ENCODE peak calls at places on chromosomes 13 and 19, in six cellular contexts. One of them, this sample, is unnamed.

GRCh38 chr13:109779074-109779473 is 7.3 kb downstream of the IRS2 start:
- DNase-seq in HepG2: no peak
- DNase-seq in Panc1: no peak
- DNase-seq in cardiac muscle cell: no peak
- DNase-seq in CD8-positive, alpha-beta T cell: peak; percentile 27
- DNase-seq in kidney epithelial cell: no peak
- DNase-seq in this sample: no peak

GRCh38 chr13:79883216-79883615 is 402.3 kb downstream of the NDFIP2 start:
- DNase-seq in HepG2: no peak
- DNase-seq in Panc1: no peak
- DNase-seq in cardiac muscle cell: no peak
- DNase-seq in CD8-positive, alpha-beta T cell: no peak
- DNase-seq in kidney epithelial cell: no peak
- DNase-seq in this sample: no peak

GRCh38 chr19:50325310-50326100 is 3.7 kb downstream of the KCNC3 start:
- DNase-seq in HepG2: peak; percentile 84
- DNase-seq in Panc1: no peak
- DNase-seq in cardiac muscle cell: peak; percentile 70
- DNase-seq in CD8-positive, alpha-beta T cell: peak; percentile 52
- DNase-seq in kidney epithelial cell: no peak
- DNase-seq in this sample: no peak

GRCh38 chr13:25687622-25688225 is 315.9 kb downstream of the ATP8A2 start:
- DNase-seq in HepG2: no peak
- DNase-seq in Panc1: no peak
- DNase-seq in cardiac muscle cell: peak; percentile 23
- DNase-seq in CD8-positive, alpha-beta T cell: no peak
- DNase-seq in kidney epithelial cell: no peak
- DNase-seq in this sample: no peak

GRCh38 chr13:101013245-101013644 is 338.6 kb upstream of the TMTC4 start:
- DNase-seq in HepG2: no peak
- DNase-seq in Panc1: no peak
- DNase-seq in cardiac muscle cell: no peak
- DNase-seq in CD8-positive, alpha-beta T cell: no peak
- DNase-seq in kidney epithelial cell: no peak
- DNase-seq in this sample: no peak

GRCh38 chr19:51689751-51690358 is 3.3 kb upstream of the SPACA6 start:
- DNase-seq in HepG2: no peak
- DNase-seq in Panc1: no peak
- DNase-seq in cardiac muscle cell: peak; percentile 68
- DNase-seq in CD8-positive, alpha-beta T cell: no peak
- DNase-seq in kidney epithelial cell: no peak
- DNase-seq in this sample: no peak

GRCh38 chr13:39462456-39462855 is 140.5 kb downstream of the LHFPL6 start:
- DNase-seq in HepG2: no peak
- DNase-seq in Panc1: no peak
- DNase-seq in cardiac muscle cell: peak; percentile 69
- DNase-seq in CD8-positive, alpha-beta T cell: no peak
- DNase-seq in kidney epithelial cell: no peak
- DNase-seq in this sample: no peak

GRCh38 chr13:87536499-87536898 is 134.7 kb upstream of the SLITRK5 start:
- DNase-seq in HepG2: no peak
- DNase-seq in Panc1: no peak
- DNase-seq in cardiac muscle cell: no peak
- DNase-seq in CD8-positive, alpha-beta T cell: no peak
- DNase-seq in kidney epithelial cell: no peak
- DNase-seq in this sample: no peak

GRCh38 chr19:1854542-1855039 is 6.3 kb upstream of the REXO1 start:
- DNase-seq in HepG2: no peak
- DNase-seq in Panc1: no peak
- DNase-seq in cardiac muscle cell: no peak
- DNase-seq in CD8-positive, alpha-beta T cell: no peak
- DNase-seq in kidney epithelial cell: no peak
- DNase-seq in this sample: no peak

GRCh38 chr19:42254083-42254849 is 662 bp downstream of the ERF start:
- DNase-seq in HepG2: peak; percentile 76
- DNase-seq in Panc1: no peak
- DNase-seq in cardiac muscle cell: peak; percentile 66
- DNase-seq in CD8-positive, alpha-beta T cell: peak; percentile 73
- DNase-seq in kidney epithelial cell: no peak
- DNase-seq in this sample: no peak

GRCh38 chr19:17246681-17247425 is 1.1 kb upstream of the NR2F6 start:
- DNase-seq in HepG2: peak; percentile 80
- DNase-seq in Panc1: no peak
- DNase-seq in cardiac muscle cell: peak; percentile 29
- DNase-seq in CD8-positive, alpha-beta T cell: no peak
- DNase-seq in kidney epithelial cell: no peak
- DNase-seq in this sample: no peak

GRCh38 chr13:52348983-52349780 is 56.8 kb downstream of the THSD1 start:
- DNase-seq in HepG2: no peak
- DNase-seq in Panc1: peak; percentile 15
- DNase-seq in cardiac muscle cell: peak; percentile 46
- DNase-seq in CD8-positive, alpha-beta T cell: no peak
- DNase-seq in kidney epithelial cell: peak; percentile 92
- DNase-seq in this sample: peak; percentile 94

GRCh38 chr13:40558656-40559055 is 107.8 kb downstream of the FOXO1 start:
- DNase-seq in HepG2: no peak
- DNase-seq in Panc1: no peak
- DNase-seq in cardiac muscle cell: peak; percentile 58
- DNase-seq in CD8-positive, alpha-beta T cell: no peak
- DNase-seq in kidney epithelial cell: no peak
- DNase-seq in this sample: no peak

GRCh38 chr13:37617162-37617561 is 18.6 kb upstream of the POSTN start:
- DNase-seq in HepG2: no peak
- DNase-seq in Panc1: no peak
- DNase-seq in cardiac muscle cell: peak; percentile 85
- DNase-seq in CD8-positive, alpha-beta T cell: no peak
- DNase-seq in kidney epithelial cell: peak; percentile 91
- DNase-seq in this sample: peak; percentile 93

GRCh38 chr19:38543807-38544568 is 73.8 kb downstream of the MAP4K1 start:
- DNase-seq in HepG2: peak; percentile 79
- DNase-seq in Panc1: peak; percentile 95
- DNase-seq in cardiac muscle cell: peak; percentile 84
- DNase-seq in CD8-positive, alpha-beta T cell: no peak
- DNase-seq in kidney epithelial cell: peak; percentile 37
- DNase-seq in this sample: no peak

GRCh38 chr19:13051581-13052165 is 51.0 kb downstream of the LYL1 start:
- DNase-seq in HepG2: peak; percentile 54
- DNase-seq in Panc1: no peak
- DNase-seq in cardiac muscle cell: peak; percentile 67
- DNase-seq in CD8-positive, alpha-beta T cell: no peak
- DNase-seq in kidney epithelial cell: no peak
- DNase-seq in this sample: no peak

GRCh38 chr13:29758591-29759114 is 91.8 kb downstream of the UBL3 start:
- DNase-seq in HepG2: peak; percentile 5
- DNase-seq in Panc1: no peak
- DNase-seq in cardiac muscle cell: peak; percentile 40
- DNase-seq in CD8-positive, alpha-beta T cell: peak; percentile 10
- DNase-seq in kidney epithelial cell: no peak
- DNase-seq in this sample: no peak

GRCh38 chr13:67230774-67231480 is 791 bp upstream of the PCDH9 start:
- DNase-seq in HepG2: peak; percentile 9
- DNase-seq in Panc1: no peak
- DNase-seq in cardiac muscle cell: peak; percentile 79
- DNase-seq in CD8-positive, alpha-beta T cell: no peak
- DNase-seq in kidney epithelial cell: no peak
- DNase-seq in this sample: no peak

DNA sequence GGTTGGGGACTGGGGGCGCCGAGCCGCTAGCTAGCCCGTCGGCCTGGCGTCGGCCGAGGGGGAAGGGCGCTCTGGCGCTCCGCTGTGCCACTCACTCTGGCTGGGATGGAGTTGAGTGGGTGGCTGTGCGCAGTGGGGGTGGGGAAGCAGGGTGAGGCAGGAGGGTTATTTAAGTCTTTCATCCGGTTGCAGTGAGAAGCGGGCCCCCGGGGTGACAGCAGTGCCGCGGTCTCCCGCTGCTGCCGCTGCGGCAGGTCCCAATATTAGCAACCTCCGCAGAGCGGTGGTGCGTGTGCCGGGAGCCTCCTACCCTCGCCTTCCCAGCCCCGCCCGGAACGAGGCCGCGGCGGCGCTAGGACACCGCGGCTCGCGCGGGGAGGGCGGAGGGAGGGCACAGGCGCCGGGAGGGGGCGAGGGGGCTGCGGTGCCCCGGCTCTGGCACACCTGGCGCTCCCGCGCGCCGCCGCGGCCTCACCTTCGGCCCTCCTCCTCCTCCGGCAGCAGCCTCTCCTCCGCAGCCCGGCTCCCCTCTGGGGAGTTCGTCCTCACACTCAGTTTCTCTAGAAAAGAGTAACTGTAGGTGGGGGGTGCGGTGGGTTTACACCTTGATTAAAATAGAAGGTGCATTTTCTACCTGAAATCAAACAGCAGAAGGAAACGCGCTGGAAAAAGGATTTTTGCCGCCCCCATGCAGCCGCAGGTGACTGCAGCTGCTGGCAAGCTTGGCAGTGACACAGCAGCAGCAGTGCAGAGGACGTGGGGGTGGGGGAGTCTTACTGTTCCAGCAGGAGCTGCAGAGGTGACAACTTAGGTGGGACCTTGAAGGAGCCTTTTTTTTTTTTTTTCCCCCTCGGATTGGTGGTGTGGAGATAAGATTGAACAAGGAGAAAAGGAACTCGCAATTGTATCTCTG is 4.5 kb downstream of the FGF9 start:
- DNase-seq in HepG2: no peak
- DNase-seq in Panc1: no peak
- DNase-seq in cardiac muscle cell: no peak
- DNase-seq in CD8-positive, alpha-beta T cell: peak; percentile 33
- DNase-seq in kidney epithelial cell: no peak
- DNase-seq in this sample: no peak
- H3K4me3 ChIP-seq in HepG2: peak overlapping the region; percentile 11
- H3K4me3 ChIP-seq in Panc1: no peak overlapping the region
- H3K4me3 ChIP-seq in cardiac muscle cell: peak overlapping the region; percentile 73
- H3K4me3 ChIP-seq in CD8-positive, alpha-beta T cell: peak overlapping the region; percentile 50
- H3K4me3 ChIP-seq in kidney epithelial cell: peak overlapping the region; percentile 66
- H3K4me3 ChIP-seq in this sample: peak overlapping the region; percentile 72

GRCh38 chr19:24060687-24061356 is 26.2 kb upstream of the ZNF254 start:
- DNase-seq in HepG2: no peak
- DNase-seq in Panc1: no peak
- DNase-seq in cardiac muscle cell: no peak
- DNase-seq in CD8-positive, alpha-beta T cell: no peak
- DNase-seq in kidney epithelial cell: no peak
- DNase-seq in this sample: no peak
- H3K4me3 ChIP-seq in HepG2: no peak overlapping the region
- H3K4me3 ChIP-seq in Panc1: no peak overlapping the region
- H3K4me3 ChIP-seq in cardiac muscle cell: no peak overlapping the region
- H3K4me3 ChIP-seq in CD8-positive, alpha-beta T cell: no peak overlapping the region
- H3K4me3 ChIP-seq in kidney epithelial cell: no peak overlapping the region
- H3K4me3 ChIP-seq in this sample: no peak overlapping the region

DNA sequence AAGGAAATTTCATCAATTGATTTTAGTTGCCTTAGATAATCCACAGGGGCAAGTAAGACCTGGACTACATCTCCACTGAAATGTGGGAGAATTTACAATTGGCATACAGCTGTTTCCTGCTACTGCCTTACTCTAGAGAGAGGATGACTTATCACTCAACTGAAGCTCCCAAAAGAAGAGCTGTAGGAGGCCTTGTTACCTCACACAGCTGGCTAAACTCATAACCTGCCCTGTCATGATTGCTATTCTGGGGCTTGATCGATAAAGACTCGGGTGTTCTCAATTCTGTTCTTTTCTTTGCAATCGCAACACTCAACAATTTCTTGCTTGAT is 1396.4 kb downstream of the EFNB2 start:
- DNase-seq in HepG2: no peak
- DNase-seq in Panc1: no peak
- DNase-seq in cardiac muscle cell: no peak
- DNase-seq in CD8-positive, alpha-beta T cell: no peak
- DNase-seq in kidney epithelial cell: no peak
- DNase-seq in this sample: no peak
- H3K4me3 ChIP-seq in HepG2: no peak overlapping the region
- H3K4me3 ChIP-seq in Panc1: peak overlapping the region; percentile 57
- H3K4me3 ChIP-seq in cardiac muscle cell: no peak overlapping the region
- H3K4me3 ChIP-seq in CD8-positive, alpha-beta T cell: peak overlapping the region; percentile 73
- H3K4me3 ChIP-seq in kidney epithelial cell: no peak overlapping the region
- H3K4me3 ChIP-seq in this sample: no peak overlapping the region

DNA sequence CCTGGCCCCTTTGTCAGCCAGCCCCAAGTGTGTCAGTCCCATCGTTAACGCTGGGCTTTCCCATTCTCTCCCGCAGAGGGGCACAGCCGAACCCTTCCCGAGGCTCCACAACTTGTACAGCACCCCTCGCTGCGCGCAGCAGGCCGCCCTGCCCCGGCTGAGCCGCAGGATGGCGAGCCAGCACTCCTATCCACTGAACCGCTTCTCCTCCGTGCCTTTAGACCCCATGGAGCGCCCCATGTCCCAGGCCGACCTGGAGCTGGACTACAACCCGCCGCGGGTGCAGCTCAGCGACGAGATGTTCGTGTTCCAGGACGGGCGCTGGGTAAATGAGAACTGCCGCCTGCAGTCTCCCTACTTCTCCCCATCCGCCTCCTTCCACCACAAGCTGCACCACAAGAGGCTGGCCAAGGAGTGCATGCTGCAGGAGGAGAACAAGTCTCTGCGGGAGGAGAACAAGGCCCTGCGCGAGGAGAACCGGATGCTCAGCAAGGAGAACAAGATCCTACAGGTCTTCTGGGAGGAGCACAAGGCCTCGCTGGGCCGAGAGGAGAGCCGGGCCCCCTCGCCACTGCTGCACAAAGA is 11.1 kb downstream of the CBY2 start:
- DNase-seq in HepG2: no peak
- DNase-seq in Panc1: no peak
- DNase-seq in cardiac muscle cell: no peak
- DNase-seq in CD8-positive, alpha-beta T cell: no peak
- DNase-seq in kidney epithelial cell: no peak
- DNase-seq in this sample: no peak
- H3K4me3 ChIP-seq in HepG2: no peak overlapping the region
- H3K4me3 ChIP-seq in Panc1: no peak overlapping the region
- H3K4me3 ChIP-seq in cardiac muscle cell: no peak overlapping the region
- H3K4me3 ChIP-seq in CD8-positive, alpha-beta T cell: no peak overlapping the region
- H3K4me3 ChIP-seq in kidney epithelial cell: no peak overlapping the region
- H3K4me3 ChIP-seq in this sample: no peak overlapping the region

DNA sequence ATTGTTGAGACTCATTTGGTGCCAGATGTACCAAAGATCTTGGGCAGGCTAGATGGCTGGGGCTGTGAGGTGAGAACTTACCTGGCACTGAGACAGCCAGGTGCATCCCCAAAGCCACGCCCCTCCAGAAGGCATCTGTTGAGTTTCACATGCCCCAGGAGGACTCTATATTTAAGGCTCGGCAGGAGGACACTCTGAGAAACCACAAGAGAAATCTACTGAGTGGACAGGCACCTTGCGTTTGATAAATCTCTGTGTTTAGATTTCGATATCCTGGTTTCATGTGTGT is 197.9 kb upstream of the ZNF536 start:
- DNase-seq in HepG2: no peak
- DNase-seq in Panc1: no peak
- DNase-seq in cardiac muscle cell: no peak
- DNase-seq in CD8-positive, alpha-beta T cell: no peak
- DNase-seq in kidney epithelial cell: no peak
- DNase-seq in this sample: no peak
- H3K4me3 ChIP-seq in HepG2: no peak overlapping the region
- H3K4me3 ChIP-seq in Panc1: no peak overlapping the region
- H3K4me3 ChIP-seq in cardiac muscle cell: no peak overlapping the region
- H3K4me3 ChIP-seq in CD8-positive, alpha-beta T cell: no peak overlapping the region
- H3K4me3 ChIP-seq in kidney epithelial cell: no peak overlapping the region
- H3K4me3 ChIP-seq in this sample: no peak overlapping the region

GRCh38 chr19:39969266-39969665 is 1.7 kb upstream of the PSMC4 start:
- DNase-seq in HepG2: peak; percentile 14
- DNase-seq in Panc1: no peak
- DNase-seq in cardiac muscle cell: no peak
- DNase-seq in CD8-positive, alpha-beta T cell: no peak
- DNase-seq in kidney epithelial cell: no peak
- DNase-seq in this sample: no peak
- H3K4me3 ChIP-seq in HepG2: no peak overlapping the region
- H3K4me3 ChIP-seq in Panc1: no peak overlapping the region
- H3K4me3 ChIP-seq in cardiac muscle cell: no peak overlapping the region
- H3K4me3 ChIP-seq in CD8-positive, alpha-beta T cell: no peak overlapping the region
- H3K4me3 ChIP-seq in kidney epithelial cell: no peak overlapping the region
- H3K4me3 ChIP-seq in this sample: no peak overlapping the region